ENCODE peak calls at places on chromosomes 3 and 15, in four cellular contexts. R is IMR-90, Z is K562, L is endothelial cell of umbilical vein. X is an unnamed sample. For H3K9me1, the result is how much of the 10 kb centered on the place peaks cover.

GRCh38 chr3:50575372-50575771 is 6.0 kb downstream of the HEMK1 start:
- DNase-seq in R (peak), L (no peak), Z (no peak), X (no peak)

GRCh38 chr3:17424137-17424536 is 318.3 kb downstream of the TBC1D5 start:
- DNase-seq in Z (no peak), R (peak), L (no peak), X (no peak)

GRCh38 chr3:3629911-3630310 is 169.3 kb upstream of the LRRN1 start:
- DNase-seq in Z (no peak), R (peak), L (no peak), X (no peak)

GRCh38 chr3:188752850-188753249 is 418.9 kb upstream of the TPRG1 start:
- DNase-seq in R (no peak), Z (no peak), L (no peak), X (no peak)

GRCh38 chr15:28019594-28020320 is 79.4 kb downstream of the OCA2 start:
- DNase-seq in R (no peak), Z (peak), L (no peak), X (no peak)

GRCh38 chr3:43998374-43998840 is 243.3 kb upstream of the TOPAZ1 start:
- DNase-seq in L (no peak), Z (no peak), R (no peak), X (no peak)

GRCh38 chr3:29064085-29064484 is 216.8 kb upstream of the RBMS3 start:
- DNase-seq in Z (no peak), R (peak), L (no peak), X (no peak)

GRCh38 chr15:48507416-48508065 is 138.0 kb downstream of the FBN1 start:
- DNase-seq in L (peak), Z (peak), R (peak), X (no peak)

GRCh38 chr3:49930922-49931321 is 1.3 kb upstream of the MON1A start:
- DNase-seq in L (no peak), Z (peak), R (no peak), X (no peak)

GRCh38 chr3:184500344-184500923 is 61.2 kb upstream of the EPHB3 start:
- DNase-seq in R (no peak), Z (no peak), L (no peak), X (no peak)

GRCh38 chr3:161266731-161267150 is 45.6 kb downstream of the NMD3 start:
- DNase-seq in R (peak), L (peak), Z (no peak), X (no peak)

GRCh38 chr15:54808321-54808720 is 388.4 kb downstream of the RSL24D1 start:
- DNase-seq in R (no peak), L (no peak), Z (no peak), X (no peak)

GRCh38 chr3:72814308-72814707 is 33.9 kb downstream of the SHQ1 start:
- DNase-seq in R (no peak), L (no peak), Z (no peak), X (no peak)

GRCh38 chr3:168248383-168249047 is 152.8 kb upstream of the GOLIM4 start:
- DNase-seq in L (peak), R (peak), Z (no peak), X (no peak)

GRCh38 chr3:115161866-115162265 is 14.8 kb upstream of the ZBTB20 start:
- DNase-seq in Z (no peak), R (no peak), L (no peak), X (no peak)

DNA sequence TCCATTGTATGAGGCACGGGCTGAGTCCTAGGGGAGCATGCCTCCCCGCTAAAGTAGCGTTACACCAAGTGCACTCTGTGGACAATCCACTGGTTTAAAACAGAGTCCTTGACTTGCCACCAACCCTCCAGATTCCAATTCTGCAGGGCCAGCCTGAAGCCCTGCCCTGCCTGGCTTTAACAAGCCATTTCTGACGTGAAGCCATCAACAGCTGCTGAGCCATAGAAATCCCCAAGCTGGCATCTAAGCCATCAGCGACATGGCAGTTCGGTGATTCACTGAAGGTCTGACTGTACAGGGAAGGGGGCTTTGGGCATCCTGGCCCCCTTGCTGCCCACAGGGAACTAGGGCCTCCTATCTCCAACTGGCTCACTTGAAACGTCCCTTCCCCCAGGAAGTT is 265.7 kb downstream of the UACA start:
- DNase-seq in R (no peak), L (no peak), Z (no peak), X (no peak)
- H3K9me1 ChIP-seq in R (under half), L (under half), Z (under half), X (under half)

GRCh38 chr15:34904527-34904926 is 65.0 kb downstream of the AQR start:
- DNase-seq in R (no peak), L (no peak), Z (no peak), X (no peak)
- H3K9me1 ChIP-seq in R (under half), L (under half), Z (under half), X (under half)

DNA sequence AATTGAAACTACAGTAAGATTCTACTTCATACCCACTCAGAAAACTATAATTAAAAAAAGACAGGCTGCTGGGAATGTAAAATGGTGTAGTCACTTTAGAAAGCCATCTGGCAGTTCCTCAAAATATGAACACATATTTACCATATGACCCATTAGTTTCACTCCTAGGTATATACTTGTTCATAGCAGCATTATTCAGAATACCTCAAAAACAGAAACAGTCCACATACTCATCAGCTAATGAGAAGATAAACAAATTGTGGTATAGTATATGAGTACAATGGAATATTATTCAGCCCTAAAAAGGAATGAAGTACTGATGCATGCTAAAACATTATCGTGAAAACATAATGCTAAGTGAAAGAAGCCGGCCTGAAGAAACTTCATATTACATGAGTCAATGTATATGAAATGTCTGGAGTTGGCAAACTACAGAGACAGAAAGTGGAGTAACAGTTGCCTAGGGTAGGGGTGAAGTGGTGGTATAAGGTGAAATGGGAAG is 23.8 kb downstream of the WDR53 start:
- DNase-seq in R (no peak), Z (no peak), L (no peak), X (no peak)
- H3K9me1 ChIP-seq in R (under half), Z (under half), L (under half), X (under half)

GRCh38 chr3:78516437-78516836 is 1251.4 kb downstream of the ROBO1 start:
- DNase-seq in L (no peak), R (no peak), Z (no peak), X (no peak)
- H3K9me1 ChIP-seq in L (under half), R (under half), Z (under half), X (under half)

GRCh38 chr15:81323944-81324881 is at the start of gene STARD5:
- DNase-seq in R (peak), Z (peak), L (peak), X (peak)
- H3K9me1 ChIP-seq in R (under half), Z (under half), L (under half), X (under half)

GRCh38 chr15:52018693-52019393 is at the start of gene MAPK6:
- DNase-seq in L (peak), R (peak), Z (peak), X (no peak)

GRCh38 chr15:52020253-52021085 is 1.4 kb downstream of the MAPK6 start:
- DNase-seq in Z (no peak), R (peak), L (peak), X (no peak)

GRCh38 chr15:52021128-52021671 is 2.2 kb downstream of the MAPK6 start:
- DNase-seq in L (peak), Z (peak), R (peak), X (peak)

GRCh38 chr15:52018244-52018643 is 775 bp upstream of the MAPK6 start:
- DNase-seq in L (no peak), Z (no peak), R (peak), X (no peak)

DNA sequence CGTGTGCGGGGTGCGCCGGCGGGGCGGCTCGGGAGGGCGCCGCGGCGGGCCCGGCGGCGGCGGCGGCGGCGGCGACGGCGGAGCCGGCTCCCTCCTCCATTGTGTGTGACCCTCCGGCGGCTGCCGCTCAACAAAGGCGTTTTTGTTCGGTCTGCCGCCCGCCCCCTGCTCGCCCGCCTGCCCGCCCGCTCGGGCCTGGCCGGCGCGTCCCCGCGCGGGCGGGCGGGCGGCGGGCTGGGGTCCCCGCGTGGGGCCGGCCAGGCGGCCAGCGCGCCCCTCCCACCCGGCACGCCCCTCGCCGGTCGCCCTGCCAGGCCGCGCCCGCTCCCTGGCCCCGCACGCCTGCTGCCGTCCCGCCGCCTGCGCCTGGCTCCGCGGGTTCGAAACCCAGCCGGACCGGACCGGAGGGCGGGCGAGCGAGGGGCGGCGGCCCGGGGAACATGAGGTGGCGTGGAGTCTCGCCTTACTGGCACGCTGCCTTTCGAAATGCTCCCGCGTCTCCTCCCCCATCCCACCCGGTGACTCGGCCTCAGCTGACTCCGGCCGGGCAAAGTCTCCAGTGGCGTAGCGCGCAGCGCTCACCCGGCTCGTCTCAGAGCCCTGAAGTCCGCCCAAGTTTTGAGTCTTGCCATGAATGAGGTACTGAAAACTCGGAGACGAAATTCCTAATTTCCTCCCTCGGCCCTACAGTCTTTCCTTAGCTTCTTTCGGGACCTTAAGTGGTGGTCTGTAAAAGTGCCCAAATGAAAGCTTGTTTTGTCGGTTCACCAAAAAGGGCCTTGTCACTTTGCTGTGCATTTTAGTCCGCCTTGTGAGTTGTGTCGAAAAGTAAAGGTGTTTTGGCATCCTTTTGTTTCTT is 604 bp downstream of the MAPK6 start:
- DNase-seq in Z (peak), R (peak), L (peak), X (no peak)
- H3K9me1 ChIP-seq in Z (under half), R (under half), L (under half), X (under half)

DNA sequence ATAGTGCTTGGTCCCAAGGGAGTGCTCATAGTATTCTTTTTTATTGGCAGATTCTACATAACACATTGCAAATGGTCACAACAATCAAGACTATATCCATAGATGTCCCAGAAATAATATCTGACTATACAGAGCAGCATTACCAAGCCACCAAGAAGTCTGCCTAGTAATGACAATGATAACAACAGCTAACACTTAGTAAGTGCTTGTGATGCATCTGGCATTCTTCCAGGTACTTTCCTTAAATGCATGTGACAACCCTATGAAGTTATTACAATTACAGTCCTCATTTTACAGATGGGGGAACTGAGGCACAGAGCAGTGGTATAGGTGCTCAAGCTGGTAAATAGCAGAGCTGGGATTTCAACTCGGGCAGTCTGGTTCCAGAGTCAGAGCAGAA is 49.6 kb upstream of the ICE2 start:
- DNase-seq in R (peak), Z (no peak), L (peak), X (no peak)
- H3K9me1 ChIP-seq in R (under half), Z (under half), L (under half), X (under half)

X was measured in keratinocyte.